ENCODE peak calls at places on chromosome 5, in six cellular contexts. One of them, this sample, is unnamed.
A peak's percentile ranks its signal among the peaks of the same experiment; 100 is the strongest.

GRCh38 chr5:110623875-110624274 is 102.6 kb downstream of the TMEM232 start:
- DNase-seq in heart right ventricle: no peak
- DNase-seq in right atrium auricular region: no peak
- DNase-seq in heart left ventricle: no peak
- DNase-seq in GM23248: peak; percentile 13
- DNase-seq in OCI-LY7: no peak
- DNase-seq in this sample: no peak

GRCh38 chr5:135578685-135579341 is at the start of gene CXCL14:
- DNase-seq in heart right ventricle: peak; percentile 30
- DNase-seq in right atrium auricular region: no peak
- DNase-seq in heart left ventricle: no peak
- DNase-seq in GM23248: peak; percentile 88
- DNase-seq in OCI-LY7: no peak
- DNase-seq in this sample: peak; percentile 4

GRCh38 chr5:105924366-105924765 is 1746.4 kb downstream of the EFNA5 start:
- DNase-seq in heart right ventricle: no peak
- DNase-seq in right atrium auricular region: no peak
- DNase-seq in heart left ventricle: no peak
- DNase-seq in GM23248: peak; percentile 83
- DNase-seq in OCI-LY7: no peak
- DNase-seq in this sample: no peak

GRCh38 chr5:14449052-14449661 is 132.4 kb upstream of the OTULINL start:
- DNase-seq in heart right ventricle: no peak
- DNase-seq in right atrium auricular region: no peak
- DNase-seq in heart left ventricle: no peak
- DNase-seq in GM23248: peak; percentile 98
- DNase-seq in OCI-LY7: no peak
- DNase-seq in this sample: no peak

GRCh38 chr5:144504929-144505578 is 334.4 kb downstream of the KCTD16 start:
- DNase-seq in heart right ventricle: no peak
- DNase-seq in right atrium auricular region: no peak
- DNase-seq in heart left ventricle: no peak
- DNase-seq in GM23248: no peak
- DNase-seq in OCI-LY7: no peak
- DNase-seq in this sample: no peak

GRCh38 chr5:75461679-75462078 is 49.8 kb downstream of the CERT1 start:
- DNase-seq in heart right ventricle: no peak
- DNase-seq in right atrium auricular region: no peak
- DNase-seq in heart left ventricle: no peak
- DNase-seq in GM23248: peak; percentile 79
- DNase-seq in OCI-LY7: no peak
- DNase-seq in this sample: no peak

GRCh38 chr5:122493776-122494518 is 181.9 kb downstream of the SNCAIP start:
- DNase-seq in heart right ventricle: no peak
- DNase-seq in right atrium auricular region: no peak
- DNase-seq in heart left ventricle: no peak
- DNase-seq in GM23248: no peak
- DNase-seq in OCI-LY7: no peak
- DNase-seq in this sample: no peak

GRCh38 chr5:73513996-73514395 is 15.8 kb downstream of the BTF3 start:
- DNase-seq in heart right ventricle: no peak
- DNase-seq in right atrium auricular region: no peak
- DNase-seq in heart left ventricle: no peak
- DNase-seq in GM23248: no peak
- DNase-seq in OCI-LY7: no peak
- DNase-seq in this sample: no peak

GRCh38 chr5:139848508-139849100 is 53.0 kb downstream of the PSD2 start:
- DNase-seq in heart right ventricle: peak; percentile 36
- DNase-seq in right atrium auricular region: no peak
- DNase-seq in heart left ventricle: peak; percentile 30
- DNase-seq in GM23248: no peak
- DNase-seq in OCI-LY7: no peak
- DNase-seq in this sample: peak; percentile 36

GRCh38 chr5:119336846-119337564 is 18.8 kb upstream of the TNFAIP8 start:
- DNase-seq in heart right ventricle: no peak
- DNase-seq in right atrium auricular region: no peak
- DNase-seq in heart left ventricle: no peak
- DNase-seq in GM23248: no peak
- DNase-seq in OCI-LY7: no peak
- DNase-seq in this sample: no peak

GRCh38 chr5:91212336-91213092 is 170.6 kb downstream of the ARRDC3 start:
- DNase-seq in heart right ventricle: no peak
- DNase-seq in right atrium auricular region: no peak
- DNase-seq in heart left ventricle: no peak
- DNase-seq in GM23248: peak; percentile 95
- DNase-seq in OCI-LY7: no peak
- DNase-seq in this sample: no peak

GRCh38 chr5:127320032-127320945 is 29.7 kb downstream of the MEGF10 start:
- DNase-seq in heart right ventricle: no peak
- DNase-seq in right atrium auricular region: no peak
- DNase-seq in heart left ventricle: no peak
- DNase-seq in GM23248: peak; percentile 47
- DNase-seq in OCI-LY7: peak; percentile 23
- DNase-seq in this sample: no peak

GRCh38 chr5:100761192-100761591 is 141.9 kb downstream of the ST8SIA4 start:
- DNase-seq in heart right ventricle: no peak
- DNase-seq in right atrium auricular region: no peak
- DNase-seq in heart left ventricle: no peak
- DNase-seq in GM23248: peak; percentile 25
- DNase-seq in OCI-LY7: no peak
- DNase-seq in this sample: no peak

GRCh38 chr5:173604141-173604540 is 12.3 kb downstream of the BOD1 start:
- DNase-seq in heart right ventricle: no peak
- DNase-seq in right atrium auricular region: no peak
- DNase-seq in heart left ventricle: no peak
- DNase-seq in GM23248: no peak
- DNase-seq in OCI-LY7: no peak
- DNase-seq in this sample: no peak

GRCh38 chr5:99019254-99019653 is 90.4 kb upstream of the CHD1 start:
- DNase-seq in heart right ventricle: no peak
- DNase-seq in right atrium auricular region: no peak
- DNase-seq in heart left ventricle: no peak
- DNase-seq in GM23248: peak; percentile 73
- DNase-seq in OCI-LY7: no peak
- DNase-seq in this sample: no peak

GRCh38 chr5:179139936-179140235 is 79.7 kb downstream of the ZNF354C start:
- DNase-seq in heart right ventricle: no peak
- DNase-seq in right atrium auricular region: no peak
- DNase-seq in heart left ventricle: no peak
- DNase-seq in GM23248: no peak
- DNase-seq in OCI-LY7: no peak
- DNase-seq in this sample: no peak
- H3K9me3 ChIP-seq in heart right ventricle: no peaks in the 10 kb centered on the region
- H3K9me3 ChIP-seq in right atrium auricular region: no peaks in the 10 kb centered on the region
- H3K9me3 ChIP-seq in heart left ventricle: no peaks in the 10 kb centered on the region
- H3K9me3 ChIP-seq in GM23248: no peaks in the 10 kb centered on the region
- H3K9me3 ChIP-seq in OCI-LY7: no peaks in the 10 kb centered on the region
- H3K9me3 ChIP-seq in this sample: no peaks in the 10 kb centered on the region

DNA sequence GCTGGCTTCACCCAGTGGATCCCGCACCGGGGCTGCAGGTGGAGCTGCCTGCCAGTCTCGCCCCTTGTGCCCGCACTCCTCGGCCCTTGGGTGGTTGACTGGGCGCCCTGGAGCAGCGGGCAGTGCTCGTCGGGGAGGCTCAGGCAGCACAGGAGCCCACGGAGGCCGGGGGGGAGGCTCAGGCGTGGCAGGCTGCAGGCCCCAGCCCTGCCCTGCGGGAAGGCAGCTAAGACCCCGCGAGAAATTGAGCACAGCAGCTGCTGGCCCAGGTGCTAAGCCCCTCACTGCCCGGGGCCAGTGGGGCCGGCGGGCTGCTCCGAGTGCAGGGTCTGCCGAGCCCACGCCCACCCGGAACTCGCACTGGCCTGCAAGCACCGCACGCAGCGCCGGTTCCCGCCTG is 3.7 kb upstream of the ADAMTS6 start:
- DNase-seq in heart right ventricle: peak; percentile 7
- DNase-seq in right atrium auricular region: no peak
- DNase-seq in heart left ventricle: no peak
- DNase-seq in GM23248: no peak
- DNase-seq in OCI-LY7: no peak
- DNase-seq in this sample: no peak
- H3K9me3 ChIP-seq in heart right ventricle: no peaks in the 10 kb centered on the region
- H3K9me3 ChIP-seq in right atrium auricular region: no peaks in the 10 kb centered on the region
- H3K9me3 ChIP-seq in heart left ventricle: no peaks in the 10 kb centered on the region
- H3K9me3 ChIP-seq in GM23248: no peaks in the 10 kb centered on the region
- H3K9me3 ChIP-seq in OCI-LY7: no peaks in the 10 kb centered on the region
- H3K9me3 ChIP-seq in this sample: no peaks in the 10 kb centered on the region

DNA sequence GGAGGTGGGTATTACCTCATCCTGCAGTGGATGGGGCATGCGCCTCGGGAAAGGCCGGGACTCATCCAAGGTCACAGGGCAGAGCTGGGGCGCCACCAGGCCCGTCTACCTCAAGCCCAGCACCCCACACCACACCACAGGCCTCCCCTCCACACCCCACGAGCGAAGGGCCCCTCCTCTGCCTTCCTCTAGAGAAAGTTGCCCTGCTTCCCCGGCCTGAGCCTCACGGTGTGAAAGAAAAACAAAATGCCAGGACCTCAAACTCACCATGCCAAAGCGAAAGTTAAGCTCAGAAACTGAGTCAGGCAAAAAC is 161.1 kb downstream of the COL23A1 start:
- DNase-seq in heart right ventricle: no peak
- DNase-seq in right atrium auricular region: peak; percentile 57
- DNase-seq in heart left ventricle: no peak
- DNase-seq in GM23248: no peak
- DNase-seq in OCI-LY7: no peak
- DNase-seq in this sample: no peak
- H3K9me3 ChIP-seq in heart right ventricle: no peaks in the 10 kb centered on the region
- H3K9me3 ChIP-seq in right atrium auricular region: no peaks in the 10 kb centered on the region
- H3K9me3 ChIP-seq in heart left ventricle: no peaks in the 10 kb centered on the region
- H3K9me3 ChIP-seq in GM23248: no peaks in the 10 kb centered on the region
- H3K9me3 ChIP-seq in OCI-LY7: no peaks in the 10 kb centered on the region
- H3K9me3 ChIP-seq in this sample: no peaks in the 10 kb centered on the region

DNA sequence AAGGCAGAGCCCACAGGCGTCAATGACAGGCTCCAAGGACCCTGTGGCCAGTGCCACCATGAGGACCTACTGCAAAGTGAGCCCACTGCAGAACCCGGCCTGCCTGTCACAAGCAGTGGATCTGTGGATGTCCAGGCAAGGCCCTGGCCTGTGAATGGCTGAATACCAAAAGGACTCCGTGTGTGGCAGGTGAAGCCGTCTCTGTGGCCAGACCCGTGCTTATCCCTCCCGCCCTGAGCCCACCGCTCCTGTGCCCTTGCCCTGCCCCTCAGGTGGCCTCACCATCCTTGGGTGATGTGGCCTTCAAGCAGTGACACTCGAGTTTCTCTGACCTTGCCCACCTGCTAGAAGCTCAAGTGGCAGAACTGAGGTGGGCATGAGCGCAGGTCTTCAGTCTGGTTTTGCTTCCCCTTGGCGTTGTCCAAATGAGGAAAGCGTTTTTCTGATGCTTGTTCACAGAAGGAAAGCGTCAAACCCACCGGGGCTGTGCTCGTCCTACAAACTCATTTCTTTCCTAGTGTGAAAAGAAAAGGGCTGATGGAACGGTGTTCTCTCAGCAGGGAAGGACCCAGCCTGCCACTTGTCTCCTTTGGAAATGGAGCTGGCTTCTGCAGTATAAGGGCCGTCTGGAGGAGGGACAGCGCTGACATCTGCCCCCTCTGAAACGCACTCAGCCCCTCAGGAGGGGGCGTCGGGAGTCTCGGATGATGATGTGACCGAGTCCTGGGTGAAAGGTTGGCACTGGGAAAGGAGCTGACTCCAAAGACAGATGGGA is 377.7 kb upstream of the IRX4 start:
- DNase-seq in heart right ventricle: no peak
- DNase-seq in right atrium auricular region: peak; percentile 47
- DNase-seq in heart left ventricle: no peak
- DNase-seq in GM23248: no peak
- DNase-seq in OCI-LY7: no peak
- DNase-seq in this sample: no peak
- H3K9me3 ChIP-seq in heart right ventricle: no peaks in the 10 kb centered on the region
- H3K9me3 ChIP-seq in right atrium auricular region: no peaks in the 10 kb centered on the region
- H3K9me3 ChIP-seq in heart left ventricle: no peaks in the 10 kb centered on the region
- H3K9me3 ChIP-seq in GM23248: no peaks in the 10 kb centered on the region
- H3K9me3 ChIP-seq in OCI-LY7: no peaks in the 10 kb centered on the region
- H3K9me3 ChIP-seq in this sample: no peaks in the 10 kb centered on the region

This sample was measured in thyroid gland.